ENCODE peak calls at places on chromosomes 16 and 17, in eight cellular contexts. O is NB4, A is HFF-Myc, N is heart right ventricle, V is endodermal cell, Y is foreskin fibroblast, G is dorsolateral prefrontal cortex, U is body of pancreas. C is an unnamed sample.

GRCh38 chr17:57782642-57783337 is 37.7 kb upstream of the CCDC182 start:
- DNase-seq in O (no peak), A (no peak), N (no peak), V (peak), Y (no peak), G (no peak), U (no peak), C (no peak)

GRCh38 chr16:83689385-83689831 is 118.4 kb upstream of the HSBP1 start:
- DNase-seq in O (peak), A (peak), N (peak), V (no peak), Y (peak), G (no peak), U (no peak), C (peak)

GRCh38 chr17:33287096-33287495 is 6.0 kb downstream of the ASIC2 start:
- DNase-seq in O (no peak), A (no peak), N (no peak), V (no peak), Y (no peak), G (no peak), U (no peak), C (no peak)

GRCh38 chr17:38605230-38605851 is 411 bp downstream of the SRCIN1 start:
- DNase-seq in O (peak), A (no peak), N (no peak), V (peak), Y (no peak), G (no peak), U (no peak), C (no peak)

GRCh38 chr17:45973099-45973838 is 25.8 kb upstream of the STH start:
- DNase-seq in O (no peak), A (no peak), N (peak), V (no peak), Y (no peak), G (no peak), U (peak), C (no peak)

GRCh38 chr16:49733278-49734009 is 122.5 kb downstream of the ZNF423 start:
- DNase-seq in O (no peak), A (no peak), N (no peak), V (no peak), Y (no peak), G (no peak), U (no peak), C (no peak)

GRCh38 chr16:68993885-68994284 is 111.6 kb upstream of the HAS3 start:
- DNase-seq in O (no peak), A (peak), N (no peak), V (no peak), Y (peak), G (no peak), U (no peak), C (peak)

GRCh38 chr16:2979669-2980226 is 498 bp downstream of the PKMYT1 start:
- DNase-seq in O (peak), A (no peak), N (no peak), V (peak), Y (peak), G (no peak), U (no peak), C (no peak)

GRCh38 chr16:8644513-8645140 is 23.1 kb downstream of the METTL22 start:
- DNase-seq in O (peak), A (no peak), N (peak), V (no peak), Y (no peak), G (no peak), U (no peak), C (no peak)

GRCh38 chr16:11098601-11099377 is 154.4 kb downstream of the CLEC16A start:
- DNase-seq in O (no peak), A (no peak), N (no peak), V (no peak), Y (no peak), G (peak), U (no peak), C (no peak)

GRCh38 chr16:84367750-84368320 is 503 bp upstream of the ATP2C2 start:
- DNase-seq in O (no peak), A (no peak), N (no peak), V (no peak), Y (no peak), G (no peak), U (peak), C (no peak)

GRCh38 chr17:75144816-75145511 is 9.3 kb downstream of the JPT1 start:
- DNase-seq in O (no peak), A (no peak), N (no peak), V (no peak), Y (no peak), G (no peak), U (no peak), C (no peak)

GRCh38 chr17:40450175-40450574 is 6.9 kb downstream of the IGFBP4 start:
- DNase-seq in O (peak), A (no peak), N (no peak), V (peak), Y (peak), G (no peak), U (peak), C (no peak)

GRCh38 chr16:69935278-69935711 is 15.8 kb upstream of the CLEC18A start:
- DNase-seq in O (no peak), A (no peak), N (no peak), V (no peak), Y (no peak), G (no peak), U (no peak), C (no peak)

GRCh38 chr16:86566966-86567700 is 504 bp downstream of the FOXC2 start:
- DNase-seq in O (no peak), A (no peak), N (no peak), V (peak), Y (peak), G (no peak), U (no peak), C (no peak)

GRCh38 chr17:289409-289808 is 63.2 kb downstream of the RPH3AL start:
- DNase-seq in O (no peak), A (no peak), N (no peak), V (no peak), Y (no peak), G (no peak), U (peak), C (no peak)

GRCh38 chr17:19239544-19239943 is 2.4 kb downstream of the EPN2 start:
- DNase-seq in O (no peak), A (no peak), N (no peak), V (no peak), Y (no peak), G (peak), U (peak), C (no peak)

GRCh38 chr17:4033751-4034251 is 69.6 kb upstream of the ATP2A3 start:
- DNase-seq in O (no peak), A (no peak), N (no peak), V (no peak), Y (no peak), G (no peak), U (peak), C (no peak)

GRCh38 chr16:82432261-82432660 is 194.5 kb upstream of the CDH13 start:
- DNase-seq in O (no peak), A (no peak), N (no peak), V (no peak), Y (peak), G (peak), U (no peak), C (no peak)

GRCh38 chr17:30238387-30239088 is 3.0 kb upstream of the SLC6A4 start:
- DNase-seq in O (no peak), A (no peak), N (no peak), V (peak), Y (no peak), G (no peak), U (no peak), C (no peak)

GRCh38 chr16:75379911-75380847 is 53.1 kb downstream of the CFDP1 start:
- DNase-seq in O (peak), A (no peak), N (no peak), V (no peak), Y (no peak), G (no peak), U (no peak), C (no peak)

GRCh38 chr17:13544755-13545154 is 57.0 kb downstream of the HS3ST3A1 start:
- DNase-seq in O (no peak), A (no peak), N (no peak), V (no peak), Y (peak), G (no peak), U (no peak), C (peak)

DNA sequence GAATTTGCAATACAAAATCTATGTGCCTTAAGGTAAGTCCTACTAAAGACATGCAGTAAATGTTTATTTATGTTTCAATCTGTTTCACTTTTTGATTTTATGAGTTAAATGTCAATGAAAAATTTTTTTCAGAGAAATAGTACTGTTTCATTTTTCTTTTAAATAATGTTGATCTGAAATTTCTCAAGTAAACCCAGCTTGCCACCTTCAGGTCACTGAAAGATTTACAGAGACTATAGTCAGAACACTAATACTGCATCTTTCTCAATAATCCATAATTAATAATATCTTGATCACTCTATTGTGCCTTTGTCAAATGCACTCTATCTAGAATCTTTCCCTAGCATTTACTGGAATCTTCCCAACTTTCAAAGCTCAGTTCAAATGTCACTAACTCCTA is 6.5 kb upstream of the DHX40 start:
- DNase-seq in O (no peak), A (no peak), N (no peak), V (no peak), Y (peak), G (no peak), U (no peak), C (no peak)
- TF ChIP-seq CTCF in O (no peak), A (no peak), N (no peak), V (peak), Y (peak), G (peak), U (no peak), C (peak)

GRCh38 chr17:42673266-42673884 is 3.4 kb downstream of the PLEKHH3 start:
- DNase-seq in O (peak), A (no peak), N (no peak), V (no peak), Y (no peak), G (no peak), U (peak), C (no peak)

GRCh38 chr17:42672038-42672437 is 4.8 kb downstream of the PLEKHH3 start:
- DNase-seq in O (no peak), A (no peak), N (no peak), V (peak), Y (no peak), G (no peak), U (no peak), C (no peak)

GRCh38 chr17:42670199-42670924 is 6.4 kb downstream of the PLEKHH3 start:
- DNase-seq in O (no peak), A (no peak), N (no peak), V (peak), Y (no peak), G (no peak), U (no peak), C (no peak)

GRCh38 chr17:42669705-42670198 is 7.0 kb downstream of the PLEKHH3 start:
- DNase-seq in O (no peak), A (no peak), N (no peak), V (peak), Y (no peak), G (no peak), U (no peak), C (no peak)

GRCh38 chr17:42670925-42671657 is 5.7 kb downstream of the PLEKHH3 start:
- DNase-seq in O (no peak), A (no peak), N (no peak), V (peak), Y (no peak), G (no peak), U (no peak), C (no peak)
- H3K4me3 ChIP-seq in O (no peak), A (no peak), N (no peak), V (no peak), Y (no peak), G (no peak), U (no peak), C (no peak)

GRCh38 chr17:79936661-79937434 is 97.6 kb upstream of the CBX4 start:
- DNase-seq in O (peak), A (no peak), N (no peak), V (no peak), Y (no peak), G (no peak), U (no peak), C (no peak)
- TF ChIP-seq CTCF in O (peak), A (no peak), N (no peak), V (no peak), Y (no peak), G (no peak), U (no peak), C (no peak)

DNA sequence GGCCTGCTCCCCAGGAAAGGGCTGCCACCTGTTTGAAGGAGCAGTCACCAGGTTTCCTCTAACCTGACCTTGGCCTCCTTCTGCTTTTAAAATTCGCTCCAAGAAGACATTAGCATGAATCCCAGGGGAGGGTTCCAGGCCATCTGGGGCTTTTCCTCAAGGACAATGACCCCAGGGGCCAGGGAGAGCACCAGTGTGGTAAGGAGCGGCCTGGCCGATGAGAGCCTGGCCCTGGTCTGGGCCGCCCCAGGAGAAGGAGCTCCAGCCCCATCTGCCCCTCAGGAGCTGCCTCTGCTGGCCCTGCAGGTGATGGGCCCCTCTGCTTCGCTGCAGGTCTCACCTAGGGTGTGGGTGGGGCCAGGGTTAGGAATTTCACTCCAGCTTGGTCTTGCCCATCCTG is 209.2 kb upstream of the TNRC6C start:
- DNase-seq in O (no peak), A (no peak), N (no peak), V (peak), Y (no peak), G (no peak), U (no peak), C (no peak)
- H3K4me3 ChIP-seq in O (no peak), A (no peak), N (no peak), V (no peak), Y (no peak), G (no peak), U (no peak), C (no peak)

GRCh38 chr17:78985395-78985794 is 5.7 kb upstream of the LGALS3BP start:
- DNase-seq in O (no peak), A (no peak), N (no peak), V (no peak), Y (no peak), G (no peak), U (no peak), C (no peak)

GRCh38 chr17:78981010-78981888 is 1.5 kb upstream of the LGALS3BP start:
- DNase-seq in O (no peak), A (no peak), N (no peak), V (no peak), Y (no peak), G (no peak), U (no peak), C (no peak)

GRCh38 chr17:78988152-78988551 is 8.4 kb upstream of the LGALS3BP start:
- DNase-seq in O (no peak), A (no peak), N (no peak), V (no peak), Y (no peak), G (no peak), U (no peak), C (no peak)

GRCh38 chr17:78990349-78991016 is 10.8 kb upstream of the LGALS3BP start:
- DNase-seq in O (no peak), A (no peak), N (no peak), V (no peak), Y (no peak), G (peak), U (no peak), C (no peak)

GRCh38 chr17:78986048-78986648 is 6.4 kb upstream of the LGALS3BP start:
- DNase-seq in O (peak), A (no peak), N (peak), V (no peak), Y (peak), G (no peak), U (peak), C (no peak)
- TF ChIP-seq CTCF in O (peak), A (no peak), N (peak), V (peak), Y (peak), G (peak), U (peak), C (peak)

GRCh38 chr16:66366433-66367299 is at the start of gene CDH5:
- DNase-seq in O (no peak), A (no peak), N (peak), V (peak), Y (no peak), G (no peak), U (peak), C (no peak)
- H3K4me3 ChIP-seq in O (no peak), A (no peak), N (peak), V (no peak), Y (no peak), G (peak), U (no peak), C (no peak)